ENCODE peak calls at places on chromosomes 5 and 9, in five cellular contexts. G is upper lobe of right lung, O is omental fat pad, I is cardiac muscle cell, Q is esophagus squamous epithelium. K is an unnamed sample.

GRCh38 chr9:134426436-134426835 is 100.2 kb downstream of the RXRA start:
- DNase-seq in G (no peak), O (no peak), I (no peak), Q (no peak), K (no peak)

GRCh38 chr5:177455036-177455660 is 8.5 kb downstream of the PRR7 start:
- DNase-seq in G (peak), O (peak), I (peak), Q (no peak), K (no peak)

GRCh38 chr9:130233587-130233945 is 32.0 kb upstream of the HMCN2 start:
- DNase-seq in G (no peak), O (no peak), I (no peak), Q (no peak), K (peak)

GRCh38 chr5:128469924-128470323 is 68.1 kb downstream of the FBN2 start:
- DNase-seq in G (no peak), O (no peak), I (no peak), Q (no peak), K (no peak)

GRCh38 chr9:35277649-35278359 is 116.0 kb downstream of the UNC13B start:
- DNase-seq in G (no peak), O (no peak), I (no peak), Q (no peak), K (no peak)

GRCh38 chr5:180910735-180911134 is 11.8 kb downstream of the BTNL8 start:
- DNase-seq in G (no peak), O (no peak), I (no peak), Q (no peak), K (no peak)

GRCh38 chr5:145811834-145812625 is 23.1 kb downstream of the PRELID2 start:
- DNase-seq in G (no peak), O (no peak), I (peak), Q (no peak), K (no peak)

GRCh38 chr9:82021198-82021597 is 32.6 kb downstream of the SPATA31D1 start:
- DNase-seq in G (no peak), O (no peak), I (no peak), Q (no peak), K (no peak)

GRCh38 chr9:134936021-134936761 is 18.5 kb upstream of the FCN1 start:
- DNase-seq in G (no peak), O (no peak), I (no peak), Q (no peak), K (peak)

GRCh38 chr5:132102101-132102701 is 28.6 kb downstream of the CSF2 start:
- DNase-seq in G (no peak), O (no peak), I (peak), Q (no peak), K (no peak)

GRCh38 chr5:32301891-32302290 is 10.8 kb downstream of the MTMR12 start:
- DNase-seq in G (no peak), O (no peak), I (no peak), Q (no peak), K (no peak)

GRCh38 chr9:3732077-3733038 is 206.6 kb upstream of the RFX3 start:
- DNase-seq in G (no peak), O (no peak), I (peak), Q (no peak), K (no peak)

GRCh38 chr9:90300901-90301688 is 341.5 kb downstream of the DIRAS2 start:
- DNase-seq in G (no peak), O (no peak), I (no peak), Q (no peak), K (no peak)

GRCh38 chr5:143554194-143554717 is 150.8 kb upstream of the NR3C1 start:
- DNase-seq in G (no peak), O (no peak), I (no peak), Q (no peak), K (no peak)

GRCh38 chr5:94969174-94969573 is 315.7 kb downstream of the MCTP1 start:
- DNase-seq in G (no peak), O (no peak), I (peak), Q (no peak), K (no peak)

GRCh38 chr9:27131731-27132130 is 22.7 kb downstream of the TEK start:
- DNase-seq in G (no peak), O (no peak), I (no peak), Q (no peak), K (no peak)

GRCh38 chr9:134429007-134429406 is 102.8 kb downstream of the RXRA start:
- DNase-seq in G (no peak), O (no peak), I (no peak), Q (no peak), K (no peak)

GRCh38 chr9:36204906-36205547 is 14.3 kb downstream of the CLTA start:
- DNase-seq in G (no peak), O (no peak), I (peak), Q (no peak), K (no peak)

GRCh38 chr9:129676287-129676686 is 10.8 kb downstream of the PRRX2 start:
- DNase-seq in G (no peak), O (no peak), I (no peak), Q (no peak), K (no peak)

GRCh38 chr5:132825165-132825823 is 5.2 kb downstream of the SHROOM1 start:
- DNase-seq in G (no peak), O (no peak), I (no peak), Q (no peak), K (no peak)

GRCh38 chr5:173911623-173912022 is 23.5 kb downstream of the CPEB4 start:
- DNase-seq in G (no peak), O (no peak), I (no peak), Q (no peak), K (no peak)

GRCh38 chr5:34042302-34042701 is 711 bp downstream of the C1QTNF3 start:
- DNase-seq in G (no peak), O (no peak), I (no peak), Q (no peak), K (no peak)

GRCh38 chr5:463952-464351 is 21.0 kb downstream of the EXOC3 start:
- DNase-seq in G (peak), O (no peak), I (no peak), Q (no peak), K (peak)

GRCh38 chr5:119355244-119355635 is 579 bp upstream of the TNFAIP8 start:
- DNase-seq in G (peak), O (no peak), I (no peak), Q (no peak), K (no peak)

GRCh38 chr9:74800226-74800625 is 87.5 kb downstream of the TRPM6 start:
- DNase-seq in G (no peak), O (no peak), I (no peak), Q (no peak), K (no peak)

GRCh38 chr5:37996918-37997317 is 157.1 kb upstream of the GDNF start:
- DNase-seq in G (no peak), O (no peak), I (no peak), Q (no peak), K (no peak)

GRCh38 chr5:150140830-150141229 is 14.8 kb downstream of the PDGFRB start:
- DNase-seq in G (no peak), O (no peak), I (no peak), Q (no peak), K (no peak)

GRCh38 chr9:69130456-69131441 is 43.3 kb upstream of the TJP2 start:
- DNase-seq in G (no peak), O (no peak), I (peak), Q (no peak), K (no peak)

GRCh38 chr5:32562056-32562455 is 23.3 kb upstream of the SUB1 start:
- DNase-seq in G (no peak), O (no peak), I (no peak), Q (no peak), K (no peak)

GRCh38 chr9:98707158-98708102 is 1.3 kb downstream of the GABBR2 start:
- DNase-seq in G (peak), O (no peak), I (peak), Q (no peak), K (no peak)
- TF ChIP-seq CTCF in G (peak), O (no peak), I (peak), Q (no peak), K (peak)

GRCh38 chr5:179497636-179498365 is 52.6 kb upstream of the RUFY1 start:
- DNase-seq in G (no peak), O (no peak), I (no peak), Q (no peak), K (no peak)

GRCh38 chr5:179494774-179495173 is 55.6 kb upstream of the RUFY1 start:
- DNase-seq in G (no peak), O (no peak), I (no peak), Q (no peak), K (no peak)

GRCh38 chr5:179495906-179496455 is 54.4 kb upstream of the RUFY1 start:
- DNase-seq in G (no peak), O (no peak), I (peak), Q (no peak), K (no peak)
- TF ChIP-seq CTCF in G (no peak), O (no peak), I (no peak), Q (no peak), K (peak)

GRCh38 chr5:114101153-114101552 is 260.7 kb upstream of the KCNN2 start:
- DNase-seq in G (no peak), O (no peak), I (peak), Q (no peak), K (no peak)
- TF ChIP-seq CTCF in G (peak), O (no peak), I (peak), Q (no peak), K (peak)

DNA sequence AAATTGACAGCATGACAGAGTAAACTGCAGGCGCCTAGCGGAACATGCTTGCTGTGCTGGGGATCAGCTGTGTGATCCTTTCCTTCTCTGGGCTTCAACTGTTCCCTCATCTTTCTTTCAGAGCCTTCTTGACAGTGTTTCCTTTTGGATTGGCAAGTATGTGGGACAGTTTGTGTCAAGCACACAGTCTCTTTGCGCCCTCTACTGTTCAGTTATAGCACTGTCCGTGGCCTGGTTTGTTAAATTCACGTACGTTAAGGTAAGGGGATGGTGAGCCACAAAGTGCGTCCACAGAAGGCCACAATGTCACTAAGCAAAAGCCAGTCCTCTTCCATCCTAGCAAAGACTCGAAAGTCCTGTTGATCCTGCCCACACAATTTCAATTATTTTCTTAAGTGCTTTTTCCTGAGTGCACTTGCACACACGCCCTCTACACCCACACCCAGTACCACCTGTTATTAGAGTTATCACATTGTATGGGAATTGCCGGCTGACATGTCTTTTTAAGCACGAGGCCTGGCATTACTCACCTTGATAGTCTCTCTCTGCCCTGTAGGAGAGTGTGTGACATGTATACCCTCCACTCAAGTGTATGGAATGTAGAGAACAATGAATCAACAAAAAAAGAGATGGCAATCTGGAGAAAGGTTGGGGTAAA is 22.5 kb upstream of the PTPN3 start:
- DNase-seq in G (no peak), O (no peak), I (peak), Q (no peak), K (no peak)
- TF ChIP-seq CTCF in G (peak), O (peak), I (peak), Q (peak), K (peak)

DNA sequence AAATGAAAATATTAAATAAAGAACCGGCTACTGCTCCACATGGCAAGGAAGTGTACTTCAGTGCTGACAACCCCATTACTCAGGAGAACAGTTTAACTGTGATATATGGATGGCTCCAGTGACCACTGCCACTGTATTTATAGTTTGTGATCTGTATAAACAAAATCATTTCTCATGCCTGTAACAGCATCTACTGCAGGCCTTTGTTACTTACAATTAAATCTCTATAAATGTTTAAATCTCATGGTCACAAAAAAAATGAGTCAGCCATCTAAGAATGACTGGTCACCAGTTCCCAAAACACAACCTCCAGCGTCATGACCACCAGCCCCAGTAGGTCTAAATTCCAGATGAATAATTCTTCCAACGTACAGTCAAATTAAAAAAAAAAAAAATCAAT is 24.6 kb downstream of the SERINC5 start:
- DNase-seq in G (no peak), O (no peak), I (no peak), Q (no peak), K (no peak)
- TF ChIP-seq CTCF in G (no peak), O (no peak), I (no peak), Q (no peak), K (no peak)

GRCh38 chr5:115541586-115541985 is 3.0 kb downstream of the FEM1C start:
- DNase-seq in G (no peak), O (no peak), I (no peak), Q (no peak), K (no peak)
- TF ChIP-seq CTCF in G (no peak), O (no peak), I (no peak), Q (no peak), K (peak)

GRCh38 chr5:96180684-96181083 is 219.0 kb upstream of the ELL2 start:
- DNase-seq in G (no peak), O (no peak), I (no peak), Q (no peak), K (no peak)

GRCh38 chr5:96176022-96176421 is 214.4 kb upstream of the ELL2 start:
- DNase-seq in G (no peak), O (no peak), I (no peak), Q (no peak), K (no peak)

GRCh38 chr5:96172436-96172835 is 210.8 kb upstream of the ELL2 start:
- DNase-seq in G (no peak), O (no peak), I (no peak), Q (no peak), K (no peak)

GRCh38 chr5:96177303-96177869 is 215.7 kb upstream of the ELL2 start:
- DNase-seq in G (no peak), O (no peak), I (no peak), Q (no peak), K (no peak)

DNA sequence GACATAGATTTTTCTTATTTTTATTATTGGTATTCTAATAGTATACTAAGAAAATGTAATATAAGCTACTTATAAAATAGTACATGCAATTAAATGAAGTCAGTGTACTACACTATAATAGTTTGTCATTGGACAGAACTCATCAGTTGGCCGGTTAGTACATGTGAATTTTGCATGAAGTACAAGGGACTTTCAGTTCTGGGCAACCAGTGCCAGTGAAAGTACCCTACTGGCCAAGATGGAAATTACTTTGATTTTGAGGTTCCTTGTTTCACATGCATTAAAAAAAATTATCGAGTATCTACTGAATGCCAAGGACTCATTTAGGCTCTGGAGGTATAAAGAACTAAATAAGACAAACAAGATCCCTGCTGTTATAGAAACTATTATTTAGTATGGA is 213.4 kb upstream of the ELL2 start:
- DNase-seq in G (no peak), O (no peak), I (no peak), Q (no peak), K (no peak)
- TF ChIP-seq CTCF in G (peak), O (no peak), I (peak), Q (peak), K (peak)